ENCODE peak calls at places on chromosomes 7 and 10, in nine cellular contexts. V is astrocyte, K is psoas muscle, R is mucosa of descending colon, F is cardiac muscle cell, O is fibroblast of lung, X is brain microvascular endothelial cell, N is kidney, P is OCI-LY7. U is an unnamed sample.
A peak's percentile ranks its signal among the peaks of the same experiment; 100 is the strongest.

GRCh38 chr7:33667261-33667660 is 238.1 kb upstream of the BMPER start:
- DNase-seq in R (no peak), N (no peak), F (no peak), K (no peak), P (no peak), X (peak; percentile 25), O (peak; percentile 21), V (peak; percentile 8), U (no peak)

GRCh38 chr10:21340341-21340740 is 185.1 kb downstream of the SKIDA1 start:
- DNase-seq in V (no peak), P (no peak), F (no peak), K (no peak), N (no peak), R (no peak), X (no peak), O (no peak), U (no peak)

GRCh38 chr7:36390199-36391090 is 783 bp downstream of the ANLN start:
- DNase-seq in K (peak; percentile 62), O (peak; percentile 90), N (peak; percentile 94), P (peak; percentile 63), F (peak; percentile 87), V (peak; percentile 82), X (peak; percentile 87), R (peak; percentile 90), U (peak; percentile 28)

GRCh38 chr10:112227331-112227961 is 43.9 kb upstream of the GPAM start:
- DNase-seq in R (no peak), K (no peak), V (peak; percentile 39), P (no peak), X (no peak), O (peak; percentile 44), F (no peak), N (no peak), U (peak; percentile 95)

GRCh38 chr7:92655346-92655884 is 65.2 kb upstream of the FAM133B start:
- DNase-seq in N (no peak), F (no peak), K (no peak), O (no peak), R (no peak), X (no peak), V (no peak), P (no peak), U (no peak)

GRCh38 chr10:79182763-79183467 is 114.1 kb downstream of the ZMIZ1 start:
- DNase-seq in F (no peak), N (peak; percentile 71), O (peak; percentile 44), X (no peak), P (no peak), R (no peak), V (peak; percentile 26), K (no peak), U (no peak)

GRCh38 chr7:127650842-127651555 is 995 bp upstream of the SND1 start:
- DNase-seq in X (no peak), O (peak; percentile 55), R (no peak), P (no peak), N (no peak), V (peak; percentile 52), F (no peak), K (peak; percentile 18), U (no peak)

GRCh38 chr10:113947138-113948011 is 92.9 kb downstream of the NHLRC2 start:
- DNase-seq in R (no peak), N (no peak), K (no peak), F (peak; percentile 48), P (no peak), O (peak; percentile 43), X (no peak), V (peak; percentile 30), U (no peak)

GRCh38 chr7:28536259-28536658 is 123.9 kb downstream of the CREB5 start:
- DNase-seq in R (no peak), X (peak; percentile 60), N (no peak), V (peak; percentile 26), K (peak; percentile 17), O (peak; percentile 50), P (no peak), F (peak; percentile 42), U (no peak)

GRCh38 chr10:69425513-69426298 is 9.0 kb upstream of the TACR2 start:
- DNase-seq in P (no peak), R (no peak), N (no peak), O (no peak), V (no peak), K (no peak), F (no peak), X (no peak), U (no peak)

GRCh38 chr7:70694357-70694908 is 437.5 kb upstream of the GALNT17 start:
- DNase-seq in R (peak; percentile 57), F (peak; percentile 70), N (peak; percentile 81), K (peak; percentile 38), O (peak; percentile 54), X (peak; percentile 7), P (peak; percentile 61), V (peak; percentile 29), U (no peak)

GRCh38 chr10:111077715-111078504 is 1.1 kb downstream of the ADRA2A start:
- DNase-seq in O (no peak), X (no peak), R (peak; percentile 57), K (peak; percentile 29), V (no peak), N (peak; percentile 83), F (no peak), P (no peak), U (no peak)
- H3K4me3 ChIP-seq in O (no peak overlapping the region), X (peak overlapping the region; percentile 20), R (peak overlapping the region; percentile 17), K (peak overlapping the region; percentile 67), V (peak overlapping the region; percentile 17), N (peak overlapping the region; percentile 38), F (peak overlapping the region; percentile 43), P (no peak overlapping the region), U (no peak overlapping the region)

DNA sequence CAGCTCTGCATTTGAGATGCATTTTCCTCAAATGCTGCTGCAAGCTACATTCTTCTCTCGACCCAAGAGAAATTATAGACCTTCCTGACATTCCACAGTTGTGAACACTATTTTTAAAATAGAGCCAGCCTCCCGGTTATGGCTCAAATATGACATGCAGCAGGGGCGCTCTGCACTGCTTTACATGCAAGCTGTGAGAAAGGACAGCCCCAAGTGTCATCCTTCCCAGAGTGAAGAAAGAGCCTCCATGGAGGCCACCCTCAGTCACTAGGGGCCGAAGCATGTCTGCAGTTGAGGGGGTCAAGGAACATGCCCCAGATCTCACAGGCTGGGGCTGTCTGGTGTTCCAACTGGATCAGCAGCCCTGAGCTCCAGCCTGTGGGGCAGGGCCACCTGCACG is 63.9 kb upstream of the CHST15 start:
- DNase-seq in N (peak; percentile 57), K (no peak), R (no peak), V (peak; percentile 76), O (peak; percentile 81), F (no peak), P (no peak), X (no peak), U (no peak)
- TF ChIP-seq CTCF in N (no peak), K (no peak), R (no peak), V (no peak), O (no peak), F (no peak), P (no peak), X (no peak), U (no peak)

DNA sequence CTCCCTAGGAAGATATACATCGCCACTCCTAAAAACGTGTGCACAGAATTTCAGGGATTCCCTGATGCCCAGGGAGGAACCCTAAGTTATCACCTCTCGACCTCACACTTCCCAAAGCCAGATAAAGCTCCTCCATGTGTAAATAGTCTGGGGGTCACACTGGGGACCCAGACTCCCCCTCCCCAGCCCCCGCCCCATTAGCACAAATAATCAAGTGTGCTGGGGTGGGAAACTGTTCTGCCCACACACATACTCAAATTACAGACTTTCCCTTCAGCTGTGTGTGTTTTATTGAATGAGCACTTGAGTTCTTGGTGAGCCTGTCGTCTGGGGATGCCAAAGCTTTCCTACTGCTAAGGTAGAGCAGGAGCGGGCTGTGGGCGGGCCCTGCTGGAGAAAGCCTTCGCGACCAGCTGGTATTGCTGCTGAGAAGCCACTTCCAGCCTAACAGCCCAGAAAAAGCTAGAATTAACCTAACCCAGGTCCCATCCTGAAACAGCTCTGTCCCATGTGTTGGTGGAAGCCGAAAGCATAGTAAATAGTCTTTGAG is 87.0 kb upstream of the KMT2E start:
- DNase-seq in K (no peak), V (no peak), N (peak; percentile 80), O (no peak), F (peak; percentile 16), R (no peak), P (no peak), X (no peak), U (no peak)
- H3K4me3 ChIP-seq in K (no peak overlapping the region), V (no peak overlapping the region), N (no peak overlapping the region), O (no peak overlapping the region), F (no peak overlapping the region), R (no peak overlapping the region), P (no peak overlapping the region), X (no peak overlapping the region), U (no peak overlapping the region)

GRCh38 chr7:25192043-25192442 is 36.2 kb downstream of the NPVF start:
- DNase-seq in F (no peak), V (no peak), K (no peak), P (no peak), N (no peak), X (no peak), R (no peak), O (no peak), U (no peak)

GRCh38 chr7:25186436-25186835 is 41.9 kb downstream of the NPVF start:
- DNase-seq in K (no peak), O (no peak), R (no peak), P (no peak), F (no peak), X (no peak), V (no peak), N (no peak), U (no peak)

GRCh38 chr7:25189197-25189596 is 39.1 kb downstream of the NPVF start:
- DNase-seq in K (no peak), N (no peak), V (no peak), R (no peak), P (no peak), F (no peak), X (no peak), O (no peak), U (no peak)

DNA sequence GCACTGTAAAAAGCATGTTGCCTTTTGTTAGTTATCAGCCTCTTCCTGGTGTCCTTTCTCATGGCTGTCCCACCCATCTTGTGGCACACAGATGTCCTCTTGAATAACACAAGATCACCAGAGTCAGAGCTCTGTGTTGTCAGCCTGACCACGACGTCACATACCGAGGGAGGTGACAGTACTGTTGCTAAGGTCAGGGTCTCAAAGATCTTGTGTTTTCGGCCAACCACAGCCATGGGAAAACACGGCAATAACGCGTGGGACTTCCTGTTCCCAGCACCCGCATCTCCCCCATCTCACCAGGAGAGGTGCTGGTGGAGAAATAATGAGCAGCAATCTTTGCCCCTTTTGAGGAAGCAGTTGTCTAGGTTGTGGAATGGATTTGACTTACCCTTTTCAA is 40.4 kb downstream of the NPVF start:
- DNase-seq in O (no peak), X (no peak), F (no peak), N (no peak), P (peak; percentile 11), V (no peak), K (no peak), R (no peak), U (no peak)
- TF ChIP-seq CTCF in O (no peak), X (no peak), F (no peak), N (no peak), P (peak; percentile 17), V (no peak), K (no peak), R (no peak), U (no peak)

DNA sequence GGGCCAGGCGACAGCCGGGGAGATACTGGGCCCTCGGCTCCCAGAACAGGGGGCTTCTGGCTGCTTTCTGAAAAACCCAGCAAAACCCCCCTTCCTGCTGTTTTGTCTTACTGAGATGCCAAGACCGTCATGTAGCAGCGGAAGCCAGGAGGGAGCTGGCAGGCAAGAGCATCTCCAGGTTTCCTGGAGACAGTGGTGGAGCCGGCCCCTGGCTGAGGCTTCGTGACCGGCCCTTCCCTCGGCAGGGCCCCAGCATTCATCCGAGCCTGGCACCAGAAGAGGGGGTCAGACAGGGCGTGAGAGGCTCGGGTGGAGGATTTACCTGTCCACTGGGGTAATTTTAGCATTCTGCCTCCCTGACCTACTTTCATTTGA is 9.5 kb downstream of the PFKFB3 start:
- DNase-seq in R (no peak), P (no peak), N (peak; percentile 68), F (no peak), K (no peak), O (no peak), V (no peak), X (no peak), U (no peak)
- H3K4me3 ChIP-seq in R (no peak overlapping the region), P (no peak overlapping the region), N (no peak overlapping the region), F (no peak overlapping the region), K (peak overlapping the region; percentile 25), O (no peak overlapping the region), V (no peak overlapping the region), X (no peak overlapping the region), U (no peak overlapping the region)